ENCODE peak calls at places on chromosomes 3 and 15, in four cellular contexts. W is HCT116, X is GM12878, H is H1. L is an unnamed sample.

GRCh38 chr3:69460034-69460433 is 74.1 kb upstream of the FRMD4B start:
- DNase-seq in X (no peak), W (no peak), H (no peak), L (no peak)

GRCh38 chr3:156630773-156631093 is 43.7 kb upstream of the TIPARP start:
- DNase-seq in X (no peak), W (no peak), H (no peak), L (no peak)

GRCh38 chr3:8607285-8608040 is 37.1 kb downstream of the SSUH2 start:
- DNase-seq in W (peak; percentile 15), H (peak; percentile 50), X (no peak), L (peak; percentile 22)

GRCh38 chr3:138137901-138138300 is 5.7 kb upstream of the A4GNT start:
- DNase-seq in H (no peak), W (no peak), X (no peak), L (no peak)

GRCh38 chr3:168213920-168214319 is 118.2 kb upstream of the GOLIM4 start:
- DNase-seq in W (no peak), H (no peak), X (peak; percentile 17), L (no peak)

GRCh38 chr15:40289140-40289775 is 6.4 kb upstream of the ANKRD63 start:
- DNase-seq in H (no peak), W (no peak), X (no peak), L (no peak)

GRCh38 chr15:45429974-45430792 is 51.8 kb upstream of the GATM start:
- DNase-seq in X (no peak), W (no peak), H (peak; percentile 98), L (peak; percentile 70)

GRCh38 chr15:48541659-48542334 is 103.7 kb downstream of the FBN1 start:
- DNase-seq in W (no peak), H (no peak), X (peak; percentile 34), L (no peak)

GRCh38 chr3:43155464-43156121 is 49.7 kb upstream of the POMGNT2 start:
- DNase-seq in W (peak; percentile 73), X (no peak), H (peak; percentile 71), L (peak; percentile 51)

GRCh38 chr3:119181765-119182164 is 8.4 kb downstream of the UPK1B start:
- DNase-seq in W (no peak), H (no peak), X (no peak), L (no peak)

GRCh38 chr15:68210821-68211655 is 5.9 kb upstream of the CALML4 start:
- DNase-seq in X (no peak), W (no peak), H (peak; percentile 96), L (peak; percentile 67)

GRCh38 chr3:51943451-51944391 is 1.6 kb downstream of the PARP3 start:
- DNase-seq in H (no peak), X (no peak), W (no peak), L (no peak)

GRCh38 chr15:77083381-77084160 is 12.7 kb upstream of the TSPAN3 start:
- DNase-seq in H (peak; percentile 81), W (no peak), X (peak; percentile 54), L (no peak)

GRCh38 chr3:141656771-141657170 is 81.3 kb upstream of the RNF7 start:
- DNase-seq in H (no peak), X (no peak), W (no peak), L (no peak)

GRCh38 chr3:64130436-64130835 is 94.8 kb downstream of the PRICKLE2 start:
- DNase-seq in H (no peak), W (no peak), X (no peak), L (no peak)

GRCh38 chr15:48392356-48392755 is 61.1 kb downstream of the DUT start:
- DNase-seq in H (no peak), X (no peak), W (no peak), L (no peak)

GRCh38 chr15:89299896-89300295 is 34.7 kb downstream of the POLG start:
- DNase-seq in W (peak; percentile 16), X (no peak), H (no peak), L (no peak)

GRCh38 chr15:77596821-77597803 is 35.6 kb downstream of the LINGO1 start:
- DNase-seq in H (no peak), W (no peak), X (no peak), L (no peak)

GRCh38 chr3:19543212-19543841 is 390.7 kb downstream of the EFHB start:
- DNase-seq in X (peak; percentile 25), H (peak; percentile 46), W (peak; percentile 1), L (no peak)

GRCh38 chr15:85543741-85544155 is 163.3 kb downstream of the AKAP13 start:
- DNase-seq in H (peak; percentile 54), W (no peak), X (no peak), L (no peak)

GRCh38 chr3:10308678-10309077 is 12.2 kb downstream of the SEC13 start:
- DNase-seq in W (no peak), H (no peak), X (no peak), L (no peak)

GRCh38 chr3:160564949-160565441 is 376 bp downstream of the KPNA4 start:
- DNase-seq in X (no peak), H (peak; percentile 85), W (peak; percentile 22), L (peak; percentile 58)

GRCh38 chr3:43390255-43390588 is 103.9 kb downstream of the SNRK start:
- DNase-seq in W (no peak), H (no peak), X (no peak), L (no peak)

GRCh38 chr3:143239026-143239425 is 119.5 kb downstream of the CHST2 start:
- DNase-seq in W (no peak), H (no peak), X (no peak), L (no peak)

GRCh38 chr3:143242101-143242500 is 122.5 kb downstream of the CHST2 start:
- DNase-seq in W (no peak), H (no peak), X (no peak), L (no peak)

GRCh38 chr3:143242691-143243090 is 123.1 kb downstream of the CHST2 start:
- DNase-seq in W (no peak), H (no peak), X (no peak), L (no peak)

GRCh38 chr3:143241556-143241955 is 122.0 kb downstream of the CHST2 start:
- DNase-seq in W (no peak), X (no peak), H (no peak), L (no peak)

DNA sequence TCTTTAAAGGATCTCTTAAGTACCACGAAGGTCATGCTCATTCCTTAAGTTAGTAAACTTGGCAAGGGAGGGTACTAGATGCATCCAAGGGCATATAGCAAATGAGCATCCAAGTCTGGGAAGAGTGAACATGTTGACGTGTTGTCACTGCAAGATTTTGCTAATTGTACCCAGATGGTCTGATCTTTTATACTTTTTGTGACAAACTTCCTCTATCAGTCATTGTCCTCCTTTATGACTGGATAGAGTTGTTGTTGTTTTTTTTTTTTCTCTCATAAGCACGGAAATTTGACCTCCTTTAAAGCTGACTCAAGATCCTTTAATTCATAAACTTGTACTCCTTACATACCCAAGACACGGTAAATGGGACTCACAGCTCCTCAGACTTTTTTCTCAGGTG is 121.3 kb downstream of the CHST2 start:
- DNase-seq in X (no peak), H (no peak), W (no peak), L (no peak)
- TF ChIP-seq EGR1 in X (no peak), H (no peak), W (no peak), L (no peak)

GRCh38 chr3:39191103-39191502 is 1.3 kb downstream of the XIRP1 start:
- DNase-seq in W (no peak), H (no peak), X (no peak), L (no peak)
- H3K4me2 ChIP-seq in W (no peak overlapping the region), H (no peak overlapping the region), X (no peak overlapping the region), L (no peak overlapping the region)

DNA sequence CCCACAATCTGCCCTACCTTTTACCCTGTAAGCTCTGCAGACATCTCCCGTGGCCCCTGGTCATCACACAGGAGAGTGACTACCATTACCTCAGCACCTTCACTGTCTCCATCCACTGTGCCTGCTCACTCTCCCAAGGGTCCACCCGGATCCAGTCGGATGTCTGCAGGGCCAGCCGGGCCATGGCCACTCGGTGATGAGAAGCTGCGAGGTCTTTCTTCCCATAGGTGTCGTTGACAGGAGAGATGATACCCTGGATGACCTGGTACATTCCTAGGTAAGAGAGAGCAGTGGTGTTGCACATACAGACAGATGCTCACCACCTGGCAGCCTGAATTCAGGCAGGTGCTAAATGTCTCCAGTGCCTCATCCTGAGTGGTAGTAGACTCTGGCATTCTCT is 39.2 kb upstream of the RBP1 start:
- DNase-seq in H (no peak), X (no peak), W (no peak), L (no peak)
- TF ChIP-seq EGR1 in H (no peak), X (no peak), W (no peak), L (no peak)

GRCh38 chr3:170470063-170471006 is 51.7 kb downstream of the CLDN11 start:
- DNase-seq in X (no peak), H (peak; percentile 26), W (no peak), L (peak; percentile 10)
- H3K4me2 ChIP-seq in X (no peak overlapping the region), H (no peak overlapping the region), W (no peak overlapping the region), L (no peak overlapping the region)

DNA sequence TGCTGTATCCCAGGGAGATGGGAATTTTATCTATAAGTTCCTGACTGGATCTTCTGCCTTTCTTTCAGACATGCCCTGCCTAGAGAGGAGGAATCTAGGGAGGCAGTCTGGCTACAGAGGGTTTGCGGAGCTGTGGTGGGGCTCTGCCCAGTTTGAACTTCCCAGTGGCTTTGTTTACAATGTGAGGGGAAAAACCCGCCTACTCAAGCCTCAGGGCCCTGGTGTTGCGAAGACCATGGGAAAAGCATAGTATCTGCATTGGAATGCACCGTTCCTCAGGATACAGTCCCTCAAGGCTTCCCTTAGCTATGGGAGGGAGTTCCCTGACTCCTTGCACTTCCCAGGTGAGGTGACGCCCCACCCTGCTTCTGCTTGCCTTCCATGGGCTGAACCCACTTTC is 168.7 kb downstream of the TMEM108 start:
- DNase-seq in H (peak; percentile 56), W (no peak), X (no peak), L (no peak)
- TF ChIP-seq EGR1 in H (peak; percentile 30), W (no peak), X (no peak), L (no peak)

GRCh38 chr15:62426387-62426956 is 261.4 kb upstream of the C2CD4B start:
- DNase-seq in H (no peak), X (no peak), W (no peak), L (no peak)
- H3K4me2 ChIP-seq in H (no peak overlapping the region), X (no peak overlapping the region), W (no peak overlapping the region), L (no peak overlapping the region)

GRCh38 chr3:107870096-107870495 is 220.7 kb downstream of the CD47 start:
- DNase-seq in X (no peak), H (no peak), W (no peak), L (no peak)

GRCh38 chr3:107868449-107868848 is 222.4 kb downstream of the CD47 start:
- DNase-seq in H (no peak), W (no peak), X (no peak), L (no peak)

DNA sequence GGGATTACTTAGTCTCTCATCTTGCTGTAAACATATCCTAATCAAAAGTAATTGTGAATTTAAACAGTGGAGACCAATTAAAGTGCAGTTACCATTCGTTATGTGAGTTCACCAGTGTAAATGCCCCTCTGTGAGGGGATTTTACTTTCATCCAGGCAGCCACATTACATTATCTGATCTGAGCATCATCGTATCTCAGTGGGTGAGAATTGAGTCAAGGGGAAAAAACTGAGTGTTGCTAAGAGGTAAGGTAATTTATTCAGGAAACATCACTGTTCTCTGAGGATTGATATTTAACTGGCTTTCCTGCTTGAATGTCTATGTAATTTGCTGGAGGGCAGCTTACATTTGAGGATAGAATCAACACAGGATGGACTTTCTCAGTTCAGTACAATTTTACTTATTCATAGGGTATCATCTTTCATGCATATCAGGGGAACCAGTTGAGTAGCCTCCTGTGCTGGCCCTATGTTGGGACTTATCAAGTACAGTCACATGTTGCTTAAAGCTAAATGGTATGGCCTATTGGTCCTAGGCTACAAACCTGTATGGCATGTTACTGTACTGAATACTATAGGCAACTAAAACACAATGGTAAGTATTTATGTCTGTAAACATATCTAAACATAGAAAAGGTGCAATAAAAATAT is 219.7 kb downstream of the CD47 start:
- DNase-seq in H (no peak), X (no peak), W (no peak), L (peak; percentile 47)
- TF ChIP-seq EGR1 in H (no peak), X (no peak), W (no peak), L (no peak)